ENCODE peak calls at places on chromosomes 12 and 14, in six cellular contexts. One of them, this sample, is unnamed.

GRCh38 chr14:31763041-31763440 is 201.8 kb downstream of the NUBPL start:
- DNase-seq in lower leg skin: no peak
- DNase-seq in bronchial epithelial cell: no peak
- DNase-seq in HCT116: no peak
- DNase-seq in cardiac fibroblast: no peak
- DNase-seq in brain microvascular endothelial cell: no peak
- DNase-seq in this sample: no peak

GRCh38 chr12:15550778-15551177 is 228.5 kb downstream of the PTPRO start:
- DNase-seq in cardiac fibroblast: no peak
- DNase-seq in bronchial epithelial cell: no peak
- DNase-seq in HCT116: no peak
- DNase-seq in lower leg skin: no peak
- DNase-seq in brain microvascular endothelial cell: no peak
- DNase-seq in this sample: no peak

GRCh38 chr14:80974338-80975078 is 19.1 kb downstream of the TSHR start:
- DNase-seq in HCT116: no peak
- DNase-seq in brain microvascular endothelial cell: no peak
- DNase-seq in cardiac fibroblast: peak
- DNase-seq in bronchial epithelial cell: no peak
- DNase-seq in lower leg skin: no peak
- DNase-seq in this sample: peak

GRCh38 chr12:42482820-42483533 is 106.6 kb downstream of the PRICKLE1 start:
- DNase-seq in bronchial epithelial cell: peak
- DNase-seq in brain microvascular endothelial cell: peak
- DNase-seq in cardiac fibroblast: peak
- DNase-seq in HCT116: no peak
- DNase-seq in lower leg skin: peak
- DNase-seq in this sample: peak

GRCh38 chr12:98123186-98123585 is 392.2 kb upstream of the TMPO start:
- DNase-seq in HCT116: no peak
- DNase-seq in bronchial epithelial cell: no peak
- DNase-seq in brain microvascular endothelial cell: no peak
- DNase-seq in lower leg skin: no peak
- DNase-seq in cardiac fibroblast: no peak
- DNase-seq in this sample: no peak

GRCh38 chr12:129700036-129700435 is 203.8 kb downstream of the TMEM132D start:
- DNase-seq in brain microvascular endothelial cell: no peak
- DNase-seq in lower leg skin: no peak
- DNase-seq in cardiac fibroblast: no peak
- DNase-seq in HCT116: no peak
- DNase-seq in bronchial epithelial cell: no peak
- DNase-seq in this sample: no peak

GRCh38 chr14:61860294-61860918 is 98.2 kb downstream of the SNAPC1 start:
- DNase-seq in HCT116: peak
- DNase-seq in bronchial epithelial cell: peak
- DNase-seq in cardiac fibroblast: peak
- DNase-seq in brain microvascular endothelial cell: peak
- DNase-seq in lower leg skin: no peak
- DNase-seq in this sample: peak

GRCh38 chr14:101776315-101776714 is 14.8 kb downstream of the PPP2R5C start:
- DNase-seq in brain microvascular endothelial cell: no peak
- DNase-seq in lower leg skin: no peak
- DNase-seq in bronchial epithelial cell: no peak
- DNase-seq in HCT116: no peak
- DNase-seq in cardiac fibroblast: no peak
- DNase-seq in this sample: no peak

GRCh38 chr12:32588604-32589003 is 90.5 kb upstream of the DNM1L start:
- DNase-seq in bronchial epithelial cell: no peak
- DNase-seq in cardiac fibroblast: no peak
- DNase-seq in brain microvascular endothelial cell: no peak
- DNase-seq in HCT116: no peak
- DNase-seq in lower leg skin: no peak
- DNase-seq in this sample: no peak

GRCh38 chr12:42422785-42423184 is 96.8 kb downstream of the PPHLN1 start:
- DNase-seq in brain microvascular endothelial cell: no peak
- DNase-seq in bronchial epithelial cell: no peak
- DNase-seq in lower leg skin: no peak
- DNase-seq in HCT116: no peak
- DNase-seq in cardiac fibroblast: no peak
- DNase-seq in this sample: peak

GRCh38 chr12:31584782-31585181 is 6.2 kb downstream of the DENND5B start:
- DNase-seq in bronchial epithelial cell: no peak
- DNase-seq in brain microvascular endothelial cell: no peak
- DNase-seq in cardiac fibroblast: peak
- DNase-seq in lower leg skin: no peak
- DNase-seq in HCT116: no peak
- DNase-seq in this sample: no peak

GRCh38 chr14:52741865-52742264 is 11.9 kb downstream of the STYX start:
- DNase-seq in brain microvascular endothelial cell: no peak
- DNase-seq in cardiac fibroblast: no peak
- DNase-seq in lower leg skin: no peak
- DNase-seq in bronchial epithelial cell: no peak
- DNase-seq in HCT116: no peak
- DNase-seq in this sample: no peak

GRCh38 chr12:81573228-81573627 is 185.9 kb downstream of the PPFIA2 start:
- DNase-seq in lower leg skin: no peak
- DNase-seq in cardiac fibroblast: peak
- DNase-seq in brain microvascular endothelial cell: peak
- DNase-seq in bronchial epithelial cell: no peak
- DNase-seq in HCT116: no peak
- DNase-seq in this sample: peak

GRCh38 chr12:81572411-81572810 is 186.7 kb downstream of the PPFIA2 start:
- DNase-seq in HCT116: no peak
- DNase-seq in brain microvascular endothelial cell: no peak
- DNase-seq in lower leg skin: no peak
- DNase-seq in bronchial epithelial cell: no peak
- DNase-seq in cardiac fibroblast: no peak
- DNase-seq in this sample: no peak

GRCh38 chr12:81564237-81564636 is 194.9 kb downstream of the PPFIA2 start:
- DNase-seq in HCT116: no peak
- DNase-seq in brain microvascular endothelial cell: no peak
- DNase-seq in lower leg skin: no peak
- DNase-seq in bronchial epithelial cell: no peak
- DNase-seq in cardiac fibroblast: no peak
- DNase-seq in this sample: no peak

GRCh38 chr12:81570234-81570633 is 188.9 kb downstream of the PPFIA2 start:
- DNase-seq in lower leg skin: no peak
- DNase-seq in HCT116: no peak
- DNase-seq in cardiac fibroblast: no peak
- DNase-seq in brain microvascular endothelial cell: no peak
- DNase-seq in bronchial epithelial cell: no peak
- DNase-seq in this sample: no peak
- H3K4me3 ChIP-seq in lower leg skin: no peak
- H3K4me3 ChIP-seq in HCT116: no peak
- H3K4me3 ChIP-seq in cardiac fibroblast: no peak
- H3K4me3 ChIP-seq in brain microvascular endothelial cell: no peak
- H3K4me3 ChIP-seq in bronchial epithelial cell: no peak
- H3K4me3 ChIP-seq in this sample: no peak

GRCh38 chr12:52585951-52586350 is 12.3 kb upstream of the KRT74 start:
- DNase-seq in HCT116: no peak
- DNase-seq in lower leg skin: peak
- DNase-seq in cardiac fibroblast: no peak
- DNase-seq in bronchial epithelial cell: no peak
- DNase-seq in brain microvascular endothelial cell: no peak
- DNase-seq in this sample: no peak
- TF ChIP-seq CTCF in HCT116: no peak
- TF ChIP-seq CTCF in lower leg skin: no peak
- TF ChIP-seq CTCF in cardiac fibroblast: no peak
- TF ChIP-seq CTCF in bronchial epithelial cell: no peak
- TF ChIP-seq CTCF in brain microvascular endothelial cell: no peak
- TF ChIP-seq CTCF in this sample: no peak

GRCh38 chr12:114667669-114668150 is 16.3 kb downstream of the TBX3 start:
- DNase-seq in cardiac fibroblast: no peak
- DNase-seq in bronchial epithelial cell: no peak
- DNase-seq in HCT116: no peak
- DNase-seq in lower leg skin: no peak
- DNase-seq in brain microvascular endothelial cell: no peak
- DNase-seq in this sample: no peak

GRCh38 chr12:114669501-114670256 is 14.3 kb downstream of the TBX3 start:
- DNase-seq in brain microvascular endothelial cell: no peak
- DNase-seq in cardiac fibroblast: no peak
- DNase-seq in HCT116: no peak
- DNase-seq in lower leg skin: peak
- DNase-seq in bronchial epithelial cell: no peak
- DNase-seq in this sample: peak

GRCh38 chr12:114668151-114668891 is 15.7 kb downstream of the TBX3 start:
- DNase-seq in bronchial epithelial cell: peak
- DNase-seq in brain microvascular endothelial cell: peak
- DNase-seq in cardiac fibroblast: peak
- DNase-seq in lower leg skin: peak
- DNase-seq in HCT116: peak
- DNase-seq in this sample: peak

GRCh38 chr12:114670257-114670955 is 13.6 kb downstream of the TBX3 start:
- DNase-seq in cardiac fibroblast: no peak
- DNase-seq in bronchial epithelial cell: no peak
- DNase-seq in HCT116: no peak
- DNase-seq in brain microvascular endothelial cell: no peak
- DNase-seq in lower leg skin: no peak
- DNase-seq in this sample: peak

GRCh38 chr12:114668905-114669304 is 15.1 kb downstream of the TBX3 start:
- DNase-seq in brain microvascular endothelial cell: no peak
- DNase-seq in HCT116: no peak
- DNase-seq in bronchial epithelial cell: no peak
- DNase-seq in lower leg skin: no peak
- DNase-seq in cardiac fibroblast: no peak
- DNase-seq in this sample: peak
- H3K4me3 ChIP-seq in brain microvascular endothelial cell: peak
- H3K4me3 ChIP-seq in HCT116: no peak
- H3K4me3 ChIP-seq in bronchial epithelial cell: no peak
- H3K4me3 ChIP-seq in lower leg skin: no peak
- H3K4me3 ChIP-seq in cardiac fibroblast: peak
- H3K4me3 ChIP-seq in this sample: peak

GRCh38 chr12:124727922-124728321 is 135.7 kb downstream of the SCARB1 start:
- DNase-seq in HCT116: peak
- DNase-seq in lower leg skin: no peak
- DNase-seq in cardiac fibroblast: no peak
- DNase-seq in brain microvascular endothelial cell: no peak
- DNase-seq in bronchial epithelial cell: no peak
- DNase-seq in this sample: no peak
- TF ChIP-seq CTCF in HCT116: peak
- TF ChIP-seq CTCF in lower leg skin: no peak
- TF ChIP-seq CTCF in cardiac fibroblast: no peak
- TF ChIP-seq CTCF in brain microvascular endothelial cell: no peak
- TF ChIP-seq CTCF in bronchial epithelial cell: no peak
- TF ChIP-seq CTCF in this sample: no peak

GRCh38 chr12:80509781-80510556 is 65.9 kb downstream of the PTPRQ start:
- DNase-seq in bronchial epithelial cell: no peak
- DNase-seq in cardiac fibroblast: peak
- DNase-seq in HCT116: no peak
- DNase-seq in lower leg skin: no peak
- DNase-seq in brain microvascular endothelial cell: peak
- DNase-seq in this sample: peak

GRCh38 chr12:80513211-80513610 is 69.2 kb downstream of the PTPRQ start:
- DNase-seq in brain microvascular endothelial cell: no peak
- DNase-seq in cardiac fibroblast: no peak
- DNase-seq in HCT116: no peak
- DNase-seq in lower leg skin: peak
- DNase-seq in bronchial epithelial cell: no peak
- DNase-seq in this sample: no peak

GRCh38 chr12:80517655-80518054 is 73.6 kb downstream of the PTPRQ start:
- DNase-seq in bronchial epithelial cell: no peak
- DNase-seq in brain microvascular endothelial cell: no peak
- DNase-seq in cardiac fibroblast: no peak
- DNase-seq in lower leg skin: no peak
- DNase-seq in HCT116: no peak
- DNase-seq in this sample: no peak

GRCh38 chr12:80512781-80513180 is 68.7 kb downstream of the PTPRQ start:
- DNase-seq in HCT116: no peak
- DNase-seq in bronchial epithelial cell: no peak
- DNase-seq in lower leg skin: peak
- DNase-seq in cardiac fibroblast: no peak
- DNase-seq in brain microvascular endothelial cell: no peak
- DNase-seq in this sample: no peak
- H3K4me3 ChIP-seq in HCT116: no peak
- H3K4me3 ChIP-seq in bronchial epithelial cell: no peak
- H3K4me3 ChIP-seq in lower leg skin: no peak
- H3K4me3 ChIP-seq in cardiac fibroblast: no peak
- H3K4me3 ChIP-seq in brain microvascular endothelial cell: no peak
- H3K4me3 ChIP-seq in this sample: no peak

DNA sequence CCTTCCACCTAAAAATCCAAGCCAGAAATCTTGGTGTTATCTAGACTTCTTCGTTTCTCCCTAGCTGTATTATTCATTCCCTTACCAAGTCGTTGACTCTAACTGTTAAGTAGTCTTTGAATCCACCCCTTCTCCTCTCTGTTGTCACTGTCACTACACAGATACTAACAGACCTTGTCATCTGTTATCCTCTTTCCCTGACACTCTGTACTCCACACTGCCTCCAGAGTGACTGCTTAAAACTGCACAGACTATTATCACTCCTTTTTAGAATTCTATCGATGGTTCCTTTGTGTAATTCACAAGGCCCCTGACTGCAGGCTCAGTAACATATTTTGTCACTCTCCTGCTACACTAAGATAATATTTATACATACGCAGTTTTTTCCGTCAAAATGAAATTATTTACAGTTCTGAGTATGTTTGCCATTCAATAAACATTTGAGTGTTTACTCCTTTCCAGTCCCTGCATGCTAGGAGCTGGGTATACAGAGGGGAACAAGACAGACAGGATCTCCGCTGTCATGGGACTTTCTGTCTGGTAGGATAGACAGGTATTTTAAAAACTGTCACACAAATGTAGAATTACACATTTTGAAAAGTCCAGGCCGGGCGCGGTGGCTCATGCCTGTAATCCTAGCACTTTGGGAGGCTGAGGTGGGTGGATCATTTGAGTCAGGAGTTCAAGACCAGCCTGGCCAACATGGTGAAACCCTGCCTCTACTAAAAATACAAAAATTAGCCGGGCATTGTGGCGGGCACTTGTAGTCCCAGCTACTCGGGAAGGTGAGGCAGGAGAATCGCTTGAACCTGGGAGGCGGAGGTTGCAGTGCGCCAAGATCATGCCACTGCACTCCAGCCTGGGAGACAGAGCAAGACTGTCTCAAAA is 3.8 kb downstream of the MARS1 start:
- DNase-seq in HCT116: no peak
- DNase-seq in cardiac fibroblast: no peak
- DNase-seq in brain microvascular endothelial cell: no peak
- DNase-seq in lower leg skin: no peak
- DNase-seq in bronchial epithelial cell: no peak
- DNase-seq in this sample: no peak
- TF ChIP-seq CTCF in HCT116: peak
- TF ChIP-seq CTCF in cardiac fibroblast: peak
- TF ChIP-seq CTCF in brain microvascular endothelial cell: peak
- TF ChIP-seq CTCF in lower leg skin: no peak
- TF ChIP-seq CTCF in bronchial epithelial cell: no peak
- TF ChIP-seq CTCF in this sample: peak

GRCh38 chr14:86510503-86510902 is 980.6 kb downstream of the FLRT2 start:
- DNase-seq in HCT116: no peak
- DNase-seq in brain microvascular endothelial cell: no peak
- DNase-seq in bronchial epithelial cell: no peak
- DNase-seq in cardiac fibroblast: peak
- DNase-seq in lower leg skin: no peak
- DNase-seq in this sample: peak
- H3K4me3 ChIP-seq in HCT116: no peak
- H3K4me3 ChIP-seq in brain microvascular endothelial cell: no peak
- H3K4me3 ChIP-seq in bronchial epithelial cell: no peak
- H3K4me3 ChIP-seq in cardiac fibroblast: no peak
- H3K4me3 ChIP-seq in lower leg skin: no peak
- H3K4me3 ChIP-seq in this sample: no peak

This sample was measured in astrocyte of the spinal cord.